ENCODE peak calls at places on chromosomes 13 and 19, in seven cellular contexts. L, S, I, O, W, E and Z are unnamed samples.

GRCh38 chr19:17279436-17279835 is 2.3 kb upstream of the ANKLE1 start:
- DNase-seq in L (no peak), S (no peak), I (no peak), O (no peak), W (no peak), E (no peak), Z (no peak)

GRCh38 chr19:51799998-51800848 is 5.3 kb downstream of the FPR3 start:
- DNase-seq in L (no peak), S (no peak), I (no peak), O (no peak), W (peak), E (no peak), Z (no peak)

GRCh38 chr13:67967031-67967430 is 736.9 kb upstream of the PCDH9 start:
- DNase-seq in L (no peak), S (no peak), I (no peak), O (no peak), W (no peak), E (no peak), Z (no peak)

GRCh38 chr13:101511161-101511560 is 58.7 kb downstream of the ITGBL1 start:
- DNase-seq in L (peak), S (no peak), I (no peak), O (no peak), W (no peak), E (no peak), Z (no peak)

GRCh38 chr13:40345149-40345514 is 321.3 kb downstream of the FOXO1 start:
- DNase-seq in L (no peak), S (no peak), I (no peak), O (no peak), W (no peak), E (no peak), Z (no peak)

GRCh38 chr19:38703509-38703908 is 40.8 kb downstream of the CAPN12 start:
- DNase-seq in L (no peak), S (no peak), I (no peak), O (no peak), W (no peak), E (no peak), Z (no peak)

GRCh38 chr13:110593430-110594130 is 21.8 kb upstream of the NAXD start:
- DNase-seq in L (peak), S (no peak), I (no peak), O (peak), W (no peak), E (no peak), Z (peak)

GRCh38 chr19:45295873-45296272 is 26.8 kb downstream of the CKM start:
- DNase-seq in L (no peak), S (no peak), I (no peak), O (no peak), W (no peak), E (no peak), Z (no peak)

GRCh38 chr13:43469791-43470190 is 317.0 kb downstream of the ENOX1 start:
- DNase-seq in L (no peak), S (peak), I (no peak), O (no peak), W (no peak), E (no peak), Z (no peak)

GRCh38 chr13:28531195-28531955 is 36.4 kb upstream of the FLT1 start:
- DNase-seq in L (no peak), S (no peak), I (no peak), O (no peak), W (peak), E (peak), Z (peak)

GRCh38 chr19:11659612-11660011 is 62.3 kb downstream of the ZNF627 start:
- DNase-seq in L (peak), S (no peak), I (no peak), O (no peak), W (no peak), E (no peak), Z (no peak)

GRCh38 chr19:55345818-55346724 is 6.4 kb downstream of the KMT5C start:
- DNase-seq in L (no peak), S (no peak), I (no peak), O (no peak), W (peak), E (peak), Z (peak)

GRCh38 chr19:51948979-51949378 is 21.7 kb downstream of the ZNF613 start:
- DNase-seq in L (no peak), S (no peak), I (no peak), O (no peak), W (peak), E (no peak), Z (no peak)

GRCh38 chr19:47324502-47324901 is 7.5 kb upstream of the C5AR2 start:
- DNase-seq in L (no peak), S (no peak), I (no peak), O (peak), W (no peak), E (no peak), Z (no peak)

GRCh38 chr13:101915755-101916107 is 463.3 kb downstream of the ITGBL1 start:
- DNase-seq in L (no peak), S (no peak), I (no peak), O (no peak), W (no peak), E (no peak), Z (no peak)

GRCh38 chr13:30585748-30586262 is 31.9 kb upstream of the USPL1 start:
- DNase-seq in L (peak), S (no peak), I (no peak), O (no peak), W (no peak), E (no peak), Z (no peak)

GRCh38 chr19:45117167-45117594 is 24.2 kb downstream of the PPP1R37 start:
- DNase-seq in L (no peak), S (no peak), I (no peak), O (no peak), W (no peak), E (no peak), Z (no peak)

GRCh38 chr19:3084943-3085342 is 9.2 kb upstream of the GNA11 start:
- DNase-seq in L (no peak), S (no peak), I (no peak), O (no peak), W (no peak), E (peak), Z (peak)

GRCh38 chr13:113083402-113084061 is 22.1 kb upstream of the F7 start:
- DNase-seq in L (peak), S (no peak), I (peak), O (peak), W (no peak), E (no peak), Z (no peak)

GRCh38 chr19:55273978-55274707 is 5.8 kb downstream of the HSPBP1 start:
- DNase-seq in L (no peak), S (no peak), I (no peak), O (no peak), W (no peak), E (no peak), Z (no peak)

DNA sequence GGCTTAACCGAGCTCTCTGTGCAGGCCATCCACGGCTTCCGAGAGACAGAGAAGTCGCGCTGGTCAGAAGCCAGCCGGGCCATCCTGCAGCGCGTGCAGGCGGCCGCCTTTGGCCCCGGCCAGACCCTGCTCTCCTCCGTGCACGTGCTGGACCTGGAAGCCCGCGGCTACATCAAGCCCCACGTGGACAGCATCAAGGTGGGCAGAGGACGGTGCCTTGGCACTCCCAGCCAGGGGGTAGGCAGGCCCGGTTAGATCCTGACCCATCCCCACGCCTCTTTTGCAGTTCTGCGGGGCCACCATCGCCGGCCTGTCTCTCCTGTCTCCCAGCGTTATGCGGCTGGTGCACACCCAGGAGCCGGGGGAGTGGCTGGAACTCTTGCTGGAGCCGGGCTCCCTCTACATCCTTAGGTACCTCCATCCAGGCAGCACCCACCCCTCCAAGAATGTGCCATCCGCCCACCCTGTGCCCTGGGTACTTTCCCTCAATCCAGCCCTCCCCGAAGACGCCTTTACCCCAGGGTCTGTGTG is 1.5 kb downstream of the PSPN start:
- DNase-seq in L (no peak), S (no peak), I (no peak), O (no peak), W (no peak), E (peak), Z (no peak)
- H3K4me3 ChIP-seq in L (peak), S (peak), I (no peak), O (no peak), W (peak), E (no peak), Z (no peak)

DNA sequence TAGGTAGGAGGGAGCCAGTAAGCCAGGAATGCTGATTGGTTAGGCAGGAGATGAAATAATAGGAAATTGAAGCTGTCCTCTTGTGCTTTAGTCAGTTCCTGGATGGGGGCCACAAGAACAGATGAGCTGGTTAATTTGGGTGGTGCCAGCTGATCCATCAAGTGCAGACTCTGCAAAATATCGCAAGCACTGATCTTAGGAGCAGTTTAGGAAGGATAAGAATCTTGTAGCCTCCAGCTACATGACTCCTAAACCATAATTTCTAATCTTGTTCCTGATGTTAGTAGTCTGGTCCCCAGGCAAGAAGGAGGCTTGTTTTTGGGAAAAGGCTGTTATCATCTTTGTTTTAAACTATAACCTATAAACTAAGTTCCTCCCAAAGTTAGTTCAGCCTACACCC is 117.9 kb upstream of the GPR12 start:
- DNase-seq in L (no peak), S (no peak), I (no peak), O (no peak), W (no peak), E (no peak), Z (no peak)
- H3K4me3 ChIP-seq in L (no peak), S (no peak), I (no peak), O (no peak), W (no peak), E (no peak), Z (no peak)

GRCh38 chr13:80529734-80530133 is 188.8 kb upstream of the SPRY2 start:
- DNase-seq in L (peak), S (no peak), I (no peak), O (no peak), W (no peak), E (no peak), Z (no peak)
- H3K4me3 ChIP-seq in L (no peak), S (no peak), I (no peak), O (no peak), W (no peak), E (no peak), Z (no peak)

GRCh38 chr19:6768236-6768785 is 1.1 kb upstream of the SH2D3A start:
- DNase-seq in L (no peak), S (no peak), I (no peak), O (no peak), W (no peak), E (no peak), Z (no peak)

GRCh38 chr19:6766357-6767080 is 716 bp downstream of the SH2D3A start:
- DNase-seq in L (peak), S (no peak), I (no peak), O (no peak), W (no peak), E (no peak), Z (peak)

GRCh38 chr19:6767081-6767356 is 216 bp downstream of the SH2D3A start:
- DNase-seq in L (peak), S (no peak), I (no peak), O (no peak), W (no peak), E (peak), Z (peak)

GRCh38 chr19:6767357-6768235 is at the start of gene SH2D3A:
- DNase-seq in L (peak), S (no peak), I (peak), O (peak), W (peak), E (peak), Z (peak)

GRCh38 chr19:6765738-6766356 is 1.4 kb downstream of the SH2D3A start:
- DNase-seq in L (peak), S (no peak), I (no peak), O (peak), W (no peak), E (peak), Z (peak)
- H3K4me3 ChIP-seq in L (peak), S (no peak), I (peak), O (no peak), W (no peak), E (peak), Z (peak)

GRCh38 chr19:36627057-36627456 is 21.9 kb downstream of the ZNF382 start:
- DNase-seq in L (no peak), S (no peak), I (no peak), O (no peak), W (no peak), E (no peak), Z (no peak)
- H3K4me3 ChIP-seq in L (no peak), S (no peak), I (peak), O (no peak), W (no peak), E (no peak), Z (no peak)